ENCODE peak calls at places on chromosomes 12 and 14, in seven cellular contexts. G, Y, J, S, F, V and C are unnamed samples.

GRCh38 chr12:55699471-55700055 is 8.1 kb downstream of the ITGA7 start:
- DNase-seq in G (no peak), Y (no peak), J (no peak), S (no peak), F (no peak), V (no peak), C (no peak)

GRCh38 chr12:121712462-121713256 is at the start of gene TMEM120B:
- DNase-seq in G (peak; percentile 64), Y (peak; percentile 93), J (peak; percentile 34), S (peak; percentile 68), F (peak; percentile 75), V (peak; percentile 83), C (peak; percentile 81)

GRCh38 chr12:68176252-68176651 is 16.7 kb upstream of the IFNG start:
- DNase-seq in G (no peak), Y (no peak), J (peak; percentile 60), S (no peak), F (no peak), V (no peak), C (no peak)

GRCh38 chr12:4526923-4527546 is 11.7 kb upstream of the RAD51AP1 start:
- DNase-seq in G (no peak), Y (no peak), J (peak; percentile 28), S (no peak), F (peak; percentile 10), V (no peak), C (peak; percentile 22)

GRCh38 chr12:14554281-14555008 is 13.2 kb downstream of the PLBD1 start:
- DNase-seq in G (no peak), Y (peak; percentile 94), J (peak; percentile 62), S (no peak), F (peak; percentile 9), V (peak; percentile 94), C (no peak)

GRCh38 chr12:48525332-48525731 is at the start of gene OR8S1:
- DNase-seq in G (no peak), Y (no peak), J (no peak), S (no peak), F (no peak), V (no peak), C (no peak)

GRCh38 chr12:47752121-47752520 is 6.6 kb downstream of the RAPGEF3 start:
- DNase-seq in G (no peak), Y (no peak), J (no peak), S (no peak), F (no peak), V (no peak), C (no peak)

GRCh38 chr14:52131640-52132320 is 62.9 kb upstream of the NID2 start:
- DNase-seq in G (peak; percentile 31), Y (peak; percentile 82), J (peak; percentile 76), S (peak; percentile 24), F (peak; percentile 94), V (peak; percentile 95), C (no peak)

GRCh38 chr12:52521175-52521574 is 981 bp upstream of the KRT5 start:
- DNase-seq in G (no peak), Y (no peak), J (peak; percentile 98), S (no peak), F (no peak), V (peak; percentile 9), C (no peak)

GRCh38 chr12:95674631-95675030 is 115.9 kb downstream of the NTN4 start:
- DNase-seq in G (no peak), Y (no peak), J (no peak), S (no peak), F (no peak), V (no peak), C (no peak)

GRCh38 chr14:38205949-38206665 is 1.6 kb upstream of the SSTR1 start:
- DNase-seq in G (no peak), Y (no peak), J (no peak), S (no peak), F (no peak), V (no peak), C (no peak)

GRCh38 chr12:5480953-5481300 is 49.0 kb downstream of the NTF3 start:
- DNase-seq in G (no peak), Y (no peak), J (no peak), S (no peak), F (no peak), V (no peak), C (no peak)

GRCh38 chr12:90790747-90791146 is 164.2 kb downstream of the CCER1 start:
- DNase-seq in G (no peak), Y (no peak), J (no peak), S (no peak), F (no peak), V (no peak), C (no peak)